ENCODE peak calls at places on chromosomes 2 and 18, in ten cellular contexts. U, C, T, J, S, O, F, G, B and R are unnamed samples.

GRCh38 chr2:105760191-105760590 is 15.5 kb downstream of the NCK2 start:
- DNase-seq in U (no peak), C (no peak), T (no peak), J (no peak), S (no peak), O (no peak), F (no peak), G (no peak), B (peak; percentile 66), R (no peak)

GRCh38 chr2:164655336-164655735 is 34.1 kb upstream of the GRB14 start:
- DNase-seq in U (peak; percentile 30), C (no peak), T (no peak), J (no peak), S (no peak), O (no peak), F (peak; percentile 29), G (no peak), B (no peak), R (no peak)

GRCh38 chr2:240711701-240712100 is 20.0 kb downstream of the AQP12A start:
- DNase-seq in U (no peak), C (no peak), T (no peak), J (no peak), S (no peak), O (no peak), F (no peak), G (no peak), B (no peak), R (no peak)

GRCh38 chr2:63777816-63778215 is 63.9 kb upstream of the UGP2 start:
- DNase-seq in U (no peak), C (no peak), T (no peak), J (no peak), S (no peak), O (no peak), F (no peak), G (no peak), B (no peak), R (no peak)

GRCh38 chr2:64482765-64483504 is 29.0 kb downstream of the LGALSL start:
- DNase-seq in U (peak; percentile 18), C (peak; percentile 87), T (no peak), J (no peak), S (no peak), O (no peak), F (no peak), G (no peak), B (peak; percentile 81), R (peak; percentile 19)

GRCh38 chr18:616380-616995 is 19.7 kb downstream of the CLUL1 start:
- DNase-seq in U (peak; percentile 15), C (no peak), T (no peak), J (no peak), S (no peak), O (no peak), F (peak; percentile 47), G (no peak), B (no peak), R (no peak)

GRCh38 chr18:79486356-79487197 is 90.8 kb downstream of the NFATC1 start:
- DNase-seq in U (no peak), C (no peak), T (no peak), J (peak; percentile 68), S (no peak), O (no peak), F (no peak), G (no peak), B (no peak), R (no peak)

GRCh38 chr18:73551211-73551610 is 596.4 kb downstream of the FBXO15 start:
- DNase-seq in U (no peak), C (no peak), T (no peak), J (no peak), S (no peak), O (no peak), F (no peak), G (no peak), B (no peak), R (no peak)

GRCh38 chr2:8095978-8096377 is 585.9 kb upstream of the ID2 start:
- DNase-seq in U (no peak), C (no peak), T (no peak), J (no peak), S (no peak), O (no peak), F (no peak), G (no peak), B (no peak), R (no peak)

GRCh38 chr2:54629914-54630609 is 93.4 kb upstream of the EML6 start:
- DNase-seq in U (peak; percentile 62), C (no peak), T (no peak), J (peak; percentile 91), S (no peak), O (peak; percentile 60), F (peak; percentile 89), G (peak; percentile 64), B (no peak), R (peak; percentile 89)

GRCh38 chr18:64981915-64982314 is 768.9 kb upstream of the CDH7 start:
- DNase-seq in U (no peak), C (no peak), T (no peak), J (no peak), S (no peak), O (no peak), F (no peak), G (no peak), B (no peak), R (no peak)

GRCh38 chr2:168097431-168097830 is 150.0 kb downstream of the STK39 start:
- DNase-seq in U (no peak), C (no peak), T (no peak), J (no peak), S (no peak), O (no peak), F (no peak), G (no peak), B (no peak), R (no peak)

GRCh38 chr18:79123948-79124347 is 54.8 kb downstream of the ATP9B start:
- DNase-seq in U (peak; percentile 31), C (no peak), T (no peak), J (no peak), S (no peak), O (no peak), F (no peak), G (no peak), B (no peak), R (no peak)

GRCh38 chr2:16653799-16654198 is 11.8 kb downstream of the CYRIA start:
- DNase-seq in U (no peak), C (no peak), T (no peak), J (no peak), S (no peak), O (no peak), F (no peak), G (peak; percentile 38), B (peak; percentile 28), R (no peak)
- H3K4me1 ChIP-seq in U (peaks cover 35% of the 10 kb centered on the region), C (peaks cover 23% of the 10 kb centered on the region), T (no peaks in the 10 kb centered on the region), J (peaks cover 2% of the 10 kb centered on the region), S (peaks cover 19% of the 10 kb centered on the region), O (no peaks in the 10 kb centered on the region), F (no peaks in the 10 kb centered on the region), G (peaks cover 3% of the 10 kb centered on the region), B (no peaks in the 10 kb centered on the region), R (peaks cover 39% of the 10 kb centered on the region)

GRCh38 chr2:172100080-172101007 is 2.4 kb downstream of the DLX2 start:
- DNase-seq in U (no peak), C (no peak), T (no peak), J (peak; percentile 65), S (peak; percentile 37), O (peak; percentile 44), F (no peak), G (no peak), B (peak; percentile 80), R (no peak)
- H3K4me1 ChIP-seq in U (peaks cover 58% of the 10 kb centered on the region), C (peaks cover 13% of the 10 kb centered on the region), T (peaks cover 78% of the 10 kb centered on the region), J (peaks cover 17% of the 10 kb centered on the region), S (peaks cover 23% of the 10 kb centered on the region), O (peaks cover 16% of the 10 kb centered on the region), F (peaks cover 30% of the 10 kb centered on the region), G (peaks cover 63% of the 10 kb centered on the region), B (peaks cover 14% of the 10 kb centered on the region), R (peaks cover 70% of the 10 kb centered on the region)

GRCh38 chr18:23722646-23723045 is 33.4 kb downstream of the LAMA3 start:
- DNase-seq in U (no peak), C (no peak), T (no peak), J (no peak), S (no peak), O (no peak), F (no peak), G (no peak), B (no peak), R (no peak)

GRCh38 chr18:23727707-23728493 is 38.6 kb downstream of the LAMA3 start:
- DNase-seq in U (no peak), C (no peak), T (no peak), J (no peak), S (no peak), O (no peak), F (no peak), G (no peak), B (no peak), R (no peak)

GRCh38 chr18:23725827-23726661 is 36.8 kb downstream of the LAMA3 start:
- DNase-seq in U (no peak), C (no peak), T (no peak), J (peak; percentile 52), S (no peak), O (no peak), F (no peak), G (no peak), B (no peak), R (no peak)

GRCh38 chr18:23723121-23723520 is 33.9 kb downstream of the LAMA3 start:
- DNase-seq in U (peak; percentile 30), C (no peak), T (no peak), J (no peak), S (no peak), O (no peak), F (no peak), G (no peak), B (no peak), R (no peak)

DNA sequence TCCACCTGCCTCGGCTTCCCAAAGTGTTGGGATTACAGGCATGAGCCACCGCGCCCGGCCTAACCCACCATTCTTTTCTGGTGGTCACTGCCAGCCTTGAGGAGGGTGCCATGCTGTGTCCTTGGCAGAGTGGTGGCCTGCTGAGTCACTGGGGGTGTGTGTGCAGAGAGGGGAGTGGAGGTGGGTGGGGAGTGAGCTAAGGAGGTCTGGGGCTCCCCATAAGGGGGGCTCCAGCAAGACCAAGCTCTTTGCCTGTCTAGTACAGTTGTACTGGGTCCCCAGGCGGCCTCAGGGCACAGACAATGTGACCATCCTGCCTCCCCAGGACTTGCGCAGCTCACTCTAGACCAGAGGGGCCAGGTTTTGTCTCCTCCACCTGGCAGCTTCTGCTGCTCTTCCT is 36.1 kb downstream of the LAMA3 start:
- DNase-seq in U (no peak), C (no peak), T (no peak), J (peak; percentile 48), S (no peak), O (no peak), F (no peak), G (no peak), B (no peak), R (no peak)
- H3K4me1 ChIP-seq in U (no peaks in the 10 kb centered on the region), C (no peaks in the 10 kb centered on the region), T (no peaks in the 10 kb centered on the region), J (no peaks in the 10 kb centered on the region), S (peaks cover 4% of the 10 kb centered on the region), O (peaks cover 14% of the 10 kb centered on the region), F (peaks cover 63% of the 10 kb centered on the region), G (no peaks in the 10 kb centered on the region), B (peaks cover 16% of the 10 kb centered on the region), R (peaks cover 7% of the 10 kb centered on the region)

GRCh38 chr2:30255026-30255425 is 23.7 kb downstream of the LBH start:
- DNase-seq in U (no peak), C (no peak), T (no peak), J (no peak), S (no peak), O (no peak), F (no peak), G (no peak), B (no peak), R (no peak)
- H3K4me1 ChIP-seq in U (peaks cover 20% of the 10 kb centered on the region), C (peaks cover 3% of the 10 kb centered on the region), T (peaks cover 92% of the 10 kb centered on the region), J (peaks cover 27% of the 10 kb centered on the region), S (peaks cover 8% of the 10 kb centered on the region), O (peaks cover 41% of the 10 kb centered on the region), F (peaks cover 60% of the 10 kb centered on the region), G (peaks cover 43% of the 10 kb centered on the region), B (peaks cover 9% of the 10 kb centered on the region), R (peaks cover 62% of the 10 kb centered on the region)